ENCODE peak calls at places on chromosomes 5 and 9, in five cellular contexts. C is A549, A is GM10248, E is fibroblast of mammary gland, D is tibial artery. L is an unnamed sample.

GRCh38 chr9:129612815-129613519 is 7.9 kb downstream of the C9orf50 start:
- DNase-seq in C (no peak), A (no peak), E (no peak), D (no peak), L (no peak)

GRCh38 chr5:82156876-82157275 is 121.3 kb downstream of the RPS23 start:
- DNase-seq in C (no peak), A (no peak), E (no peak), D (no peak), L (no peak)

GRCh38 chr9:121728916-121729315 is 77.5 kb downstream of the DAB2IP start:
- DNase-seq in C (no peak), A (no peak), E (no peak), D (no peak), L (no peak)

GRCh38 chr5:171610686-171611085 is 174.9 kb upstream of the SMIM23 start:
- DNase-seq in C (no peak), A (no peak), E (no peak), D (no peak), L (no peak)

GRCh38 chr9:128911529-128912035 is 9.2 kb upstream of the PHYHD1 start:
- DNase-seq in C (peak), A (no peak), E (peak), D (peak), L (peak)

GRCh38 chr5:171797563-171797962 is 11.9 kb downstream of the SMIM23 start:
- DNase-seq in C (no peak), A (no peak), E (no peak), D (no peak), L (no peak)

GRCh38 chr5:20114536-20114935 is 126.5 kb upstream of the CDH18 start:
- DNase-seq in C (no peak), A (no peak), E (no peak), D (no peak), L (no peak)

GRCh38 chr5:82538339-82539034 is 260.3 kb upstream of the RPS23 start:
- DNase-seq in C (no peak), A (no peak), E (peak), D (no peak), L (no peak)

GRCh38 chr5:14996997-14997396 is 125.4 kb upstream of the ANKH start:
- DNase-seq in C (no peak), A (peak), E (no peak), D (no peak), L (no peak)

GRCh38 chr9:114718801-114719221 is 36.8 kb upstream of the TEX48 start:
- DNase-seq in C (peak), A (peak), E (no peak), D (no peak), L (no peak)

GRCh38 chr9:32782476-32783167 is 718 bp upstream of the TMEM215 start:
- DNase-seq in C (no peak), A (no peak), E (no peak), D (no peak), L (no peak)

GRCh38 chr5:73587923-73588322 is 22.4 kb downstream of the UTP15 start:
- DNase-seq in C (no peak), A (peak), E (no peak), D (no peak), L (no peak)

GRCh38 chr5:10528056-10528816 is 35.6 kb upstream of the ANKRD33B start:
- DNase-seq in C (no peak), A (no peak), E (peak), D (no peak), L (no peak)

GRCh38 chr9:91193658-91194391 is 167.9 kb downstream of the AUH start:
- DNase-seq in C (peak), A (peak), E (peak), D (peak), L (peak)

GRCh38 chr5:62343428-62343827 is 37.4 kb downstream of the KIF2A start:
- DNase-seq in C (no peak), A (no peak), E (peak), D (no peak), L (no peak)

GRCh38 chr9:98168952-98169488 is 23.4 kb downstream of the CORO2A start:
- DNase-seq in C (no peak), A (peak), E (peak), D (no peak), L (no peak)

GRCh38 chr9:113222482-113222841 is 1.1 kb downstream of the SLC31A1 start:
- DNase-seq in C (no peak), A (no peak), E (peak), D (no peak), L (no peak)

GRCh38 chr5:627840-628239 is 15.7 kb downstream of the CEP72 start:
- DNase-seq in C (no peak), A (no peak), E (no peak), D (no peak), L (no peak)

GRCh38 chr5:66503203-66503789 is 92.9 kb upstream of the MAST4 start:
- DNase-seq in C (no peak), A (no peak), E (no peak), D (no peak), L (no peak)

GRCh38 chr5:55914971-55915370 is 63.8 kb downstream of the IL31RA start:
- DNase-seq in C (no peak), A (no peak), E (no peak), D (no peak), L (no peak)

GRCh38 chr5:175202461-175203065 is 241.4 kb downstream of the DRD1 start:
- DNase-seq in C (peak), A (no peak), E (peak), D (no peak), L (no peak)

GRCh38 chr9:70131296-70131695 is 87.6 kb downstream of the MAMDC2 start:
- DNase-seq in C (no peak), A (no peak), E (no peak), D (no peak), L (no peak)

GRCh38 chr5:54257366-54258118 is 52.8 kb downstream of the ARL15 start:
- DNase-seq in C (no peak), A (no peak), E (no peak), D (no peak), L (no peak)

GRCh38 chr5:132067941-132068808 is 5.4 kb upstream of the CSF2 start:
- DNase-seq in C (no peak), A (no peak), E (no peak), D (no peak), L (no peak)

GRCh38 chr9:115395511-115396021 is 277.6 kb upstream of the TNC start:
- DNase-seq in C (no peak), A (no peak), E (peak), D (no peak), L (no peak)

GRCh38 chr9:107946364-107947137 is 457.0 kb upstream of the KLF4 start:
- DNase-seq in C (peak), A (no peak), E (no peak), D (no peak), L (no peak)

GRCh38 chr9:122975196-122975595 is 34.4 kb downstream of the RABGAP1 start:
- DNase-seq in C (no peak), A (no peak), E (no peak), D (no peak), L (no peak)

GRCh38 chr9:21668504-21668903 is 133.9 kb upstream of the MTAP start:
- DNase-seq in C (no peak), A (no peak), E (no peak), D (no peak), L (no peak)

GRCh38 chr5:120873083-120873482 is 409.0 kb downstream of the PRR16 start:
- DNase-seq in C (no peak), A (no peak), E (peak), D (no peak), L (no peak)

GRCh38 chr9:131174681-131175239 is 49.4 kb downstream of the NUP214 start:
- DNase-seq in C (no peak), A (no peak), E (no peak), D (no peak), L (no peak)

GRCh38 chr5:32714836-32715235 is 3.7 kb downstream of the NPR3 start:
- DNase-seq in C (no peak), A (no peak), E (no peak), D (no peak), L (no peak)

GRCh38 chr5:32713396-32714381 is 2.6 kb downstream of the NPR3 start:
- DNase-seq in C (no peak), A (no peak), E (peak), D (peak), L (no peak)

GRCh38 chr5:32711693-32712462 is 757 bp downstream of the NPR3 start:
- DNase-seq in C (peak), A (no peak), E (peak), D (peak), L (no peak)

GRCh38 chr5:32710859-32711692 is at the start of gene NPR3:
- DNase-seq in C (peak), A (no peak), E (peak), D (peak), L (no peak)

DNA sequence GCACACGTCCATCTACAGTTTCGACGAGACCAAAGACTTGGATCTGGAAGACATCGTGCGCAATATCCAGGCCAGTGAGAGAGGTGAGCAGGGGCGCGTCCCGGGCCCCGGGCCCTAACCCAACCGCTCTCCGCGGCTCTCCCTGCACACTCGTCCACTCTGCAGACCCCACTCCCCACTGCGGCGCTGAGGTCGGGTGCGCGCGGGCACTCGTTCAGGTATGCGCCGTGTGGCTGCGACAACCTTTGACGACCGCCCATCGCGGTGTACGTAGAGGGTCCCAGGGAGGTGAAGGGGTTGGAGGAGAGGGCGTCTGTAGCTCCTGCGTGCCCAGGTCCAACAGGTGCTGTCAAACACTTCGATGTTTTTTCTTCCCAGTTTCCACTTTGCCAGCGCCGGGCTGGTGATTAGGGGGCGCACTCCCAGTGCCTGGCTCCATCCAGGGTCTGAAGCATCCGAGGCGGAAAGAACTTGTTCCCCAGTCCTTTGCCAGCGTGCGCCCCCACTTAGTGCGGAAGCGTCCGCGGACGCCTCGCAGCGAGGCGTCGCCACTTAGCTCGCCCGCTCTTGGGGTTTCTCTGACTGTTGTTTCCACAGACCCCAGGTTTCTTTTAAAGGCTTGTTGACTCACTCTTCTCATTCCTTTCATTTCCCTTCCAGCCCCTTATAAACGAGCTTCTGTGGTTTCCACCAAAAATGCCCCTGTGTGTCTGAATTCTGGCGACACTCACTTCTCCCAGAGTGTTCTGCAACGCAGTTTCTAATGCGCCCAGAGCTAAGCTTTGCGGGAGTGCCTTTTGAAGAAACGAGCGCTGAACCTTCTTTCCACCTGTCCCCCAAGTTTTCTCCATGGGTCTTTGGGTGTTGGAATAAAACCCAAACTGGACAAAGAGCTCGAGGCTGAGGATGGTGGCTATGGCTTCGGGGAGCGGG is 1.6 kb downstream of the NPR3 start:
- DNase-seq in C (no peak), A (no peak), E (peak), D (no peak), L (no peak)
- TF ChIP-seq CTCF in C (no peak), A (no peak), E (peak), D (no peak), L (no peak)

DNA sequence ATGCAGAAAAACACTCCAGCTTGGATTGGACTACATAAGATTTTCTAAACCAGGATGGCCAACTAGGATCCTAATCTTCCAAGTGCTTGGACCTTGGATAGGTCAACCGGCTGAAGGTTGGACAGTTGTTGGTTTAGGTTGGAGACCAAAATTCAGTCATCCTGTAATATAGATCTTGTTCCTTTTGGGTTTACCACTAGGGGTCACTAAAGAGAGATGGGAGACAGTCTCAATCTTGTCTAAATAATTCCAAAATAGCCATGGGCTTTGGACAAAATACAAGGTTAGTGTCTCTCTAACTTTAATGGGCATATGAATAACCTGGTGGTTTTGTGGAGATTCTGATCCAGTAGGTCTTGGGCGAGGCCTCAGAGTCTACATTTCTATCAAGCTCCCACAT is 148.7 kb upstream of the ERCC6L2 start:
- DNase-seq in C (peak), A (peak), E (peak), D (no peak), L (no peak)
- TF ChIP-seq CTCF in C (peak), A (peak), E (peak), D (peak), L (peak)

GRCh38 chr9:134345737-134346136 is 19.5 kb downstream of the RXRA start:
- DNase-seq in C (no peak), A (no peak), E (no peak), D (no peak), L (no peak)

GRCh38 chr9:134342746-134343115 is 16.5 kb downstream of the RXRA start:
- DNase-seq in C (no peak), A (no peak), E (no peak), D (no peak), L (no peak)

GRCh38 chr9:134344821-134345310 is 18.6 kb downstream of the RXRA start:
- DNase-seq in C (no peak), A (no peak), E (no peak), D (no peak), L (no peak)

GRCh38 chr9:134343637-134344036 is 17.4 kb downstream of the RXRA start:
- DNase-seq in C (no peak), A (no peak), E (no peak), D (peak), L (no peak)

DNA sequence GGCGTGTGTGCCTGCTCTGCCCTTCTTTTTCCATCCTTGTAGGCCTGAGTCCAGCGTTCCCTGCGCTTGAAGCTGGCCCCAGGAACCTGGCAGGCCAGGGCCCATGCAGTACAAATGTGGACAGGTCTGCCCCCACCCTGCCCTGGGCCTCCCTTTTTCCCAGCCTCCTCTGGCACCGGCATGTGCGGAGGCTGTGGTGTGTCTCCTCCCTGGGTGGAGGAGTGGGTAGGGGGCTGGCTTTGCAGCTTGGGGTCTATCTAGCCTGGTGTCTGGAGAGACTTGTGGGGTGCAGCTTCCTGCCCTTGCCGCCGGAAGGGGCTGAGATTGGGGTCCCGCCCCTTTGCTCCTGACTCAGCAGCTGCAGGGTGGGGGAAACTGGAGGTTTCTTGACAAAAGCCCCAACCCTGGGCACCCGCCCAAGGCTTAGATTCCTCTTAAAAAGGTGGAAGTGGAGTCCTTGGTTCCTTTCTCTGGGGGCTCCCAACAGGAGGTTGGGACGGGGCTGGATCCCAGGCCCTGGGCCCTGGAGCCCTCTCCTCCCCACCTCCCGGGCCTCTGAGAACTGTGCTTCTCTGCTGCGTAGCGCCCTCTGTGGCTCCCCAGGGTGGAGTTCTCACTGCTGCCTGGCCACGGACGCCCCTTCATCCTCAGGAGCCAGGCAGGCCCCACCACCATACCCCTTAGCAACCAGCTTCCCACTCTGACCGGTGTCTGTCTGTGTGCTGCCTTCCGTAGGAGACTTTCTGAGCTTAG is 18.0 kb downstream of the RXRA start:
- DNase-seq in C (no peak), A (no peak), E (peak), D (peak), L (peak)
- TF ChIP-seq CTCF in C (no peak), A (no peak), E (peak), D (no peak), L (no peak)

DNA sequence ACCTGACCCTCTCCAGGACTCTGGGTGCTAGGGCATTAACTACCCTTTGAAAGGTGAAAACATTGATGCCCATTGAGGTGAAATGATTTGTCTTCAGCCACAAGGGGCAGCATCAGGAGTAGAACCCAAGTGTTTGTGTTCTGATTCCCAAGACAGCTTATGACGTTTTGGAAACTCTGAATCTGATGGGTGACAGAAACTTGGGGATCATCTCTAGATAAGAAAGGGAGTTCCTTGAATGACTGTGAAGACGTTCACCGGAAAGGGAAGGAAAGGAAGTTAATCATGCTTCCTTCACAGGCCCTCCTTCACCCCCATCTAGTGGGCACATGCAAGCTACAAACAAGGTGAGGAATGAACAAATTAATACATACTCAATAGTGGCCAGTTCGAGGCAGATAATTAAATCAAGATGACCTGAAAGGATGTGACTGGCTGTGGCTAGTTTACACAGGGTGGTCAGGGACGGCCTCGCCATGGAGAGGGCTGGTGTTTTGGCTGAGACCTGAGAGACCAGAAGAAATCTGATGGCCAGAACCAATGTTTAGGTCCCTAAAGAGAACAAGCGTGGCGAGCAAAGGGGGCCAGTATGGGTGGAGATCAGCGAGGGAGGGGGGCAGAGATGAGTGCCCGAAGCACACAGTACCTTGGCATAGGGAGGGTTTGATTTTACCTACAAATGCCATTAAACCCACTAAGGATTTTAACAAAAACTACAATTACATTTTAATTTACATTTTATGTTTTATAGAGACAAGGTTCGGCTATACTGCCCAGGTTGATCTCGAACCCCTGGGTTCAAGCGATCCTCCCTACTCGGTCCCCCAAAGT is 937 bp upstream of the SLC26A2 start:
- DNase-seq in C (peak), A (peak), E (peak), D (no peak), L (no peak)
- TF ChIP-seq CTCF in C (peak), A (peak), E (peak), D (peak), L (peak)

DNA sequence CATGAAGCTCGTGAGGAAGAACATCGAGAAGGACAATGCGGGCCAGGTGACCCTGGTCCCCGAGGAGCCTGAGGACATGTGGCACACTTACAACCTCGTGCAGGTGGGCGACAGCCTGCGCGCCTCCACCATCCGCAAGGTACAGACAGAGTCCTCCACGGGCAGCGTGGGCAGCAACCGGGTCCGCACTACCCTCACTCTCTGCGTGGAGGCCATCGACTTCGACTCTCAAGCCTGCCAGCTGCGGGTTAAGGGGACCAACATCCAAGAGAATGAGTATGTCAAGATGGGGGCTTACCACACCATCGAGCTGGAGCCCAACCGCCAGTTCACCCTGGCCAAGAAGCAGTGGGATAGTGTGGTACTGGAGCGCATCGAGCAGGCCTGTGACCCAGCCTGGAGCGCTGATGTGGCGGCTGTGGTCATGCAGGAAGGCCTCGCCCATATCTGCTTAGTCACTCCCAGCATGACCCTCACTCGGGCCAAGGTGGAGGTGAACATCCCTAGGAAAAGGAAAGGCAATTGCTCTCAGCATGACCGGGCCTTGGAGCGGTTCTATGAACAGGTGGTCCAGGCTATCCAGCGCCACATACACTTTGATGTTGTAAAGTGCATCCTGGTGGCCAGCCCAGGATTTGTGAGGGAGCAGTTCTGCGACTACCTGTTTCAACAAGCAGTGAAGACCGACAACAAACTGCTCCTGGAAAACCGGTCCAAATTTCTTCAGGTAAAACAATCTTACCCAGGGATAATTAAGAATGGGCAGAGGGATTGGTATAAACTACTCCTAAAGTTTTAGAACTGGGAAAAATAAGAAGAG is 12.9 kb downstream of the ITGA1 start:
- DNase-seq in C (peak), A (peak), E (peak), D (peak), L (peak)
- TF ChIP-seq CTCF in C (no peak), A (no peak), E (no peak), D (no peak), L (no peak)